ENCODE peak calls at places on chromosomes 2 and 18, in four cellular contexts. J is SJSA1, I is colonic mucosa, K is Peyer's patch. R is an unnamed sample.

GRCh38 chr2:18440141-18440605 is 120.3 kb downstream of the RDH14 start:
- DNase-seq in J (no peak), I (no peak), K (no peak), R (no peak)

GRCh38 chr2:218320704-218321336 is 28.5 kb upstream of the TMBIM1 start:
- DNase-seq in J (no peak), I (no peak), K (no peak), R (no peak)

GRCh38 chr2:216775043-216775453 is 79.7 kb upstream of the IGFBP5 start:
- DNase-seq in J (peak; percentile 76), I (no peak), K (no peak), R (no peak)

GRCh38 chr2:1672738-1673137 is 71.6 kb downstream of the PXDN start:
- DNase-seq in J (peak; percentile 18), I (no peak), K (no peak), R (no peak)

GRCh38 chr18:35467624-35468016 is 30.1 kb downstream of the INO80C start:
- DNase-seq in J (no peak), I (no peak), K (no peak), R (peak; percentile 31)

GRCh38 chr18:32420084-32420483 is 50.6 kb downstream of the GAREM1 start:
- DNase-seq in J (no peak), I (no peak), K (no peak), R (no peak)

GRCh38 chr2:74447230-74447999 is 5.7 kb upstream of the RTKN start:
- DNase-seq in J (no peak), I (no peak), K (no peak), R (no peak)

GRCh38 chr2:144523606-144524131 is 3.8 kb upstream of the ZEB2 start:
- DNase-seq in J (no peak), I (no peak), K (no peak), R (no peak)

GRCh38 chr2:192247456-192247855 is 52.7 kb upstream of the TMEFF2 start:
- DNase-seq in J (no peak), I (no peak), K (no peak), R (no peak)

GRCh38 chr2:205267323-205267722 is 415.0 kb upstream of the NRP2 start:
- DNase-seq in J (no peak), I (no peak), K (no peak), R (no peak)

GRCh38 chr2:50956886-50957285 is 75.0 kb downstream of the NRXN1 start:
- DNase-seq in J (no peak), I (no peak), K (no peak), R (no peak)

GRCh38 chr2:174597347-174598047 is at the start of gene WIPF1:
- DNase-seq in J (peak; percentile 69), I (peak; percentile 53), K (peak; percentile 91), R (peak; percentile 76)

GRCh38 chr2:128552806-128553551 is 234.3 kb upstream of the HS6ST1 start:
- DNase-seq in J (no peak), I (no peak), K (no peak), R (no peak)

GRCh38 chr2:56185101-56185581 is 1.4 kb downstream of the CCDC85A start:
- DNase-seq in J (no peak), I (peak; percentile 37), K (no peak), R (no peak)

GRCh38 chr18:24818451-24818850 is 358.0 kb downstream of the HRH4 start:
- DNase-seq in J (no peak), I (no peak), K (no peak), R (no peak)

GRCh38 chr2:45729753-45730512 is 78.5 kb downstream of the PRKCE start:
- DNase-seq in J (no peak), I (no peak), K (peak; percentile 73), R (peak; percentile 75)

GRCh38 chr2:109728809-109729208 is 65.3 kb upstream of the RGPD5 start:
- DNase-seq in J (no peak), I (no peak), K (no peak), R (peak; percentile 27)

GRCh38 chr2:201402651-201403573 is 45.8 kb upstream of the FLACC1 start:
- DNase-seq in J (no peak), I (no peak), K (no peak), R (no peak)

GRCh38 chr2:70735065-70735464 is 32.9 kb downstream of the ADD2 start:
- DNase-seq in J (no peak), I (no peak), K (no peak), R (no peak)

GRCh38 chr2:213411582-213412289 is 127.5 kb downstream of the SPAG16 start:
- DNase-seq in J (no peak), I (peak; percentile 41), K (no peak), R (no peak)

GRCh38 chr2:215356948-215357461 is 45.1 kb downstream of the ATIC start:
- DNase-seq in J (no peak), I (no peak), K (no peak), R (no peak)
- H3K36me3 ChIP-seq in J (peaks cover 34% of the 10 kb centered on the region), I (no peaks in the 10 kb centered on the region), K (peaks cover 19% of the 10 kb centered on the region), R (peaks cover 6% of the 10 kb centered on the region)

DNA sequence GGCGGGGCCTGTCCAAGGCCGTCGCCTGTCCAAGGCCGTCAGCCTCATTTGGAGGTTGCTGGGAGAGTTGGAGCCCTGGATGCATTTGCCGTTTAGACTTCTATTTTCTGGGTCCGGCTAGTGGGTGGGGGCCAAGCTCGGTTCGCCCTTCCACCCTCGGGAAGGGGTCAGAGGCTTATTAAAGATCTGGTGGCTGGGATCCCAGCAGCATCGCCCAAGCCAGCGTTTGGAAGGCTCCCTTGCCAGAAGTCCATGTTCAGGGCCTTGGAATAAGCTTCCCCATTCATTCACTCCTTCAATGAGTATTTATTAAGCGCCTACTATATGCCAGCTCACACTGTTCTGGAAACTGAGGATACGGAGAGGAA is 516 bp upstream of the DOCK10 start:
- DNase-seq in J (no peak), I (no peak), K (no peak), R (no peak)
- H3K4me3 ChIP-seq in J (peak overlapping the region; percentile 82), I (peak overlapping the region; percentile 83), K (peak overlapping the region; percentile 73), R (peak overlapping the region; percentile 82)

GRCh38 chr2:221999702-222000101 is 299.1 kb downstream of the PAX3 start:
- DNase-seq in J (peak; percentile 58), I (no peak), K (no peak), R (no peak)

GRCh38 chr2:221994926-221995325 is 303.9 kb downstream of the PAX3 start:
- DNase-seq in J (no peak), I (no peak), K (no peak), R (no peak)

GRCh38 chr2:221997100-221997499 is 301.7 kb downstream of the PAX3 start:
- DNase-seq in J (peak; percentile 77), I (no peak), K (no peak), R (no peak)

GRCh38 chr2:221997683-221998082 is 301.1 kb downstream of the PAX3 start:
- DNase-seq in J (no peak), I (no peak), K (no peak), R (no peak)

DNA sequence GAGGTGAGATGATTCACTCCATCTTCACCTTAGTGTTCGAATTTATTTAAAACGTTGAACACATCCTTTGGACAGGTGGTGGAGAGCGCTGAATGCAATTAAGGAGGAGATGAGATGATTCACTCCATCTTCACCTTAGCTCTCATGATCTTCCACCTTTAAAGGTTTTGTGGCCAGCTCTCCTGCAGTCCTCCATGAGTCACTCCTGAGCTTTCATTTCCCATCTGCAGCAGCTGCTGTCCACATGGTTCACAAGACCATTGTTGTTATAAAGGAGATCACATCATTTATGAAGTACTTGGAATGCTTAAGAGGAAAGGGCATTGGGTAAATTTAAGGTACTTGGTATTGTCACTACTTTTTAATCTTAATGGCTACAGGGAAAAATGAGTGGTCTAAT is 298.5 kb downstream of the PAX3 start:
- DNase-seq in J (peak; percentile 48), I (no peak), K (no peak), R (no peak)
- H3K27me3 ChIP-seq in J (no peaks in the 10 kb centered on the region), I (no peaks in the 10 kb centered on the region), K (no peaks in the 10 kb centered on the region), R (no peaks in the 10 kb centered on the region)

GRCh38 chr2:229875549-229875948 is 46.3 kb downstream of the TRIP12 start:
- DNase-seq in J (no peak), I (no peak), K (no peak), R (no peak)
- H3K36me3 ChIP-seq in J (peaks cover 58% of the 10 kb centered on the region), I (no peaks in the 10 kb centered on the region), K (peaks cover 46% of the 10 kb centered on the region), R (peaks cover 12% of the 10 kb centered on the region)

DNA sequence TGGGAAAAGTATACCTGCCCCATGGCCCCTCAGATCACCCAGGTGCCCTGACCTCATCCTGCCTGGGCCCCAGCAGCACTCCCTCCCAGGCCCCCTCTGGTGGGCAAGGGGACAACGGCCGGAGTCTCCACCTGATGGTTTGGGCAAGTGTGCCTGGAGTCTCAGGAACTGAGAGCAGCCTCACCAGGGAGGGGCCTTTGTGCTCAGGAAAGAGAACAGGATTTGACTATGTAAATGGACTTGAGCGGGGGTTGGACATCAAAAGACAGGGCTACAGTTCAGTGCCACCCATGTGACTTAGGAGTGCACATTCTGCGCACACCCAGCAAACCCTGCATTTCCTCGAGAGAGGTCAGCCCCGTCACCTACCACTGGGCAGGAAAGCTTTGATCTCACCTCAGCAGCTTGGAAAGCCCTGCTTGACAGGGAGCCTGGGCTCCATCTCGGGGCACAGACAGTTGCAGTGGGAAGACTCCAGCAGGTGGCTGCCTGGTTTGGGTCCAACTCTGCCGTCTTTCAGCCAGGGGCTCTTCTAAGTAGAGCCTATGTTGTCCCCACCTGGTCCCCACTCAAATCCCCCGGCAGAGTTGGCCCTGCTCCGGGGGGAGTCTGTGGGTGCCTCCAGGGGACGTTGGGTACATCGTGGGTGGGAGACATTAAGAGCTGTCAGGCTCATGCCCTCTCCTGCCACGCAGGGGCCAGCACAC is 3.3 kb downstream of the INPP5D start:
- DNase-seq in J (no peak), I (no peak), K (peak; percentile 88), R (peak; percentile 61)
- H3K4me3 ChIP-seq in J (no peak overlapping the region), I (no peak overlapping the region), K (peak overlapping the region; percentile 54), R (peak overlapping the region; percentile 99)

GRCh38 chr2:136013286-136013685 is 27.9 kb upstream of the DARS1 start:
- DNase-seq in J (no peak), I (no peak), K (no peak), R (no peak)
- H3K27me3 ChIP-seq in J (no peaks in the 10 kb centered on the region), I (no peaks in the 10 kb centered on the region), K (no peaks in the 10 kb centered on the region), R (no peaks in the 10 kb centered on the region)

GRCh38 chr18:13019301-13019700 is 28.1 kb downstream of the CEP192 start:
- DNase-seq in J (no peak), I (no peak), K (no peak), R (peak; percentile 40)
- H3K36me3 ChIP-seq in J (peaks cover 81% of the 10 kb centered on the region), I (peaks cover 6% of the 10 kb centered on the region), K (peaks cover 68% of the 10 kb centered on the region), R (peaks cover 8% of the 10 kb centered on the region)

GRCh38 chr18:74784791-74785190 is 187.1 kb downstream of the ZNF407 start:
- DNase-seq in J (no peak), I (no peak), K (no peak), R (no peak)
- H3K4me3 ChIP-seq in J (no peak overlapping the region), I (no peak overlapping the region), K (no peak overlapping the region), R (no peak overlapping the region)

DNA sequence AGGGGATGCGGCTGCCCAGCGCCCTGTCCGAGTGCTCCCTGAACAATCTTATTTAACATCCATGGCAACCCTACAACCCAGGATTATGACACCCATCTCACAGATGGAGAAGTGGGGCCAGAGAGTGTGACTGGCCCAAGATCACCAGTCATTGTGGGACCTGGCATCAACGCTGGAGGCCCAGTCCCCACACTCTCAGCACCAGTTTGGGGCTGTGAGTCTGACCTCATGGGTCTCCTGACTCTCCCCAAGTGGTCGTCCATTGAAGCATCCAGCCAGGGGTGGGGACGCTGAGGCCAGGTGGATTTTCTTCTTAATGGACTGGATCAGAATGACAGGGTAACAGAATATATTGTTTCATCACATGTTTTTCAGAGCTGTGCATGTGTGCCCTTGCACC is 24.5 kb downstream of the MAL start:
- DNase-seq in J (no peak), I (no peak), K (no peak), R (no peak)
- H3K27me3 ChIP-seq in J (no peaks in the 10 kb centered on the region), I (no peaks in the 10 kb centered on the region), K (no peaks in the 10 kb centered on the region), R (no peaks in the 10 kb centered on the region)